ENCODE peak calls at places on chromosome 18, in seven cellular contexts. One of them, this sample, is unnamed.

GRCh38 chr18:80246656-80247402 is 485 bp downstream of the PARD6G start:
- DNase-seq in HepG2: no peak
- DNase-seq in GM23248: peak
- DNase-seq in SK-N-MC: no peak
- DNase-seq in astrocyte: no peak
- DNase-seq in fibroblast of lung: peak
- DNase-seq in DND-41: peak
- DNase-seq in this sample: peak

GRCh38 chr18:11307716-11308115 is 158.3 kb upstream of the PIEZO2 start:
- DNase-seq in GM23248: no peak
- DNase-seq in astrocyte: no peak
- DNase-seq in fibroblast of lung: no peak
- DNase-seq in DND-41: no peak
- DNase-seq in HepG2: no peak
- DNase-seq in SK-N-MC: no peak
- DNase-seq in this sample: no peak

GRCh38 chr18:5463390-5463789 is 80.4 kb downstream of the EPB41L3 start:
- DNase-seq in fibroblast of lung: peak
- DNase-seq in GM23248: peak
- DNase-seq in DND-41: no peak
- DNase-seq in SK-N-MC: no peak
- DNase-seq in HepG2: no peak
- DNase-seq in astrocyte: peak
- DNase-seq in this sample: peak

GRCh38 chr18:67932261-67932660 is 415.7 kb upstream of the DSEL start:
- DNase-seq in GM23248: no peak
- DNase-seq in HepG2: no peak
- DNase-seq in SK-N-MC: no peak
- DNase-seq in fibroblast of lung: no peak
- DNase-seq in DND-41: no peak
- DNase-seq in astrocyte: no peak
- DNase-seq in this sample: no peak

GRCh38 chr18:68840554-68841263 is 42.8 kb downstream of the CCDC102B start:
- DNase-seq in astrocyte: peak
- DNase-seq in HepG2: peak
- DNase-seq in GM23248: peak
- DNase-seq in fibroblast of lung: peak
- DNase-seq in SK-N-MC: peak
- DNase-seq in DND-41: no peak
- DNase-seq in this sample: peak

GRCh38 chr18:11785444-11786055 is 65.7 kb upstream of the CHMP1B start:
- DNase-seq in GM23248: no peak
- DNase-seq in fibroblast of lung: no peak
- DNase-seq in DND-41: no peak
- DNase-seq in astrocyte: no peak
- DNase-seq in HepG2: no peak
- DNase-seq in SK-N-MC: no peak
- DNase-seq in this sample: peak

GRCh38 chr18:23183356-23184150 is 48.3 kb downstream of the CABLES1 start:
- DNase-seq in GM23248: peak
- DNase-seq in SK-N-MC: no peak
- DNase-seq in fibroblast of lung: peak
- DNase-seq in astrocyte: peak
- DNase-seq in HepG2: no peak
- DNase-seq in DND-41: no peak
- DNase-seq in this sample: no peak

GRCh38 chr18:23142285-23142929 is 7.1 kb downstream of the CABLES1 start:
- DNase-seq in fibroblast of lung: no peak
- DNase-seq in DND-41: no peak
- DNase-seq in GM23248: peak
- DNase-seq in HepG2: peak
- DNase-seq in astrocyte: no peak
- DNase-seq in SK-N-MC: no peak
- DNase-seq in this sample: no peak

GRCh38 chr18:67359868-67360838 is 156.4 kb downstream of the DSEL start:
- DNase-seq in fibroblast of lung: peak
- DNase-seq in HepG2: peak
- DNase-seq in GM23248: peak
- DNase-seq in SK-N-MC: peak
- DNase-seq in DND-41: no peak
- DNase-seq in astrocyte: peak
- DNase-seq in this sample: peak

GRCh38 chr18:28781616-28782362 is 604.9 kb upstream of the CDH2 start:
- DNase-seq in SK-N-MC: no peak
- DNase-seq in fibroblast of lung: no peak
- DNase-seq in GM23248: no peak
- DNase-seq in DND-41: peak
- DNase-seq in astrocyte: no peak
- DNase-seq in HepG2: no peak
- DNase-seq in this sample: peak

GRCh38 chr18:53799134-53799533 is 425.3 kb downstream of the MBD2 start:
- DNase-seq in DND-41: no peak
- DNase-seq in SK-N-MC: no peak
- DNase-seq in fibroblast of lung: peak
- DNase-seq in HepG2: no peak
- DNase-seq in astrocyte: peak
- DNase-seq in GM23248: peak
- DNase-seq in this sample: peak

GRCh38 chr18:60060026-60060425 is 160.2 kb downstream of the PMAIP1 start:
- DNase-seq in astrocyte: no peak
- DNase-seq in SK-N-MC: no peak
- DNase-seq in fibroblast of lung: no peak
- DNase-seq in GM23248: no peak
- DNase-seq in HepG2: no peak
- DNase-seq in DND-41: no peak
- DNase-seq in this sample: no peak

GRCh38 chr18:46174317-46175039 is 70.3 kb downstream of the HAUS1 start:
- DNase-seq in astrocyte: peak
- DNase-seq in fibroblast of lung: peak
- DNase-seq in HepG2: no peak
- DNase-seq in GM23248: peak
- DNase-seq in SK-N-MC: no peak
- DNase-seq in DND-41: peak
- DNase-seq in this sample: peak

GRCh38 chr18:8559612-8560011 is 49.6 kb upstream of the RAB12 start:
- DNase-seq in HepG2: no peak
- DNase-seq in DND-41: no peak
- DNase-seq in fibroblast of lung: no peak
- DNase-seq in SK-N-MC: no peak
- DNase-seq in astrocyte: peak
- DNase-seq in GM23248: peak
- DNase-seq in this sample: no peak

GRCh38 chr18:74625157-74625556 is 27.5 kb downstream of the ZNF407 start:
- DNase-seq in fibroblast of lung: no peak
- DNase-seq in SK-N-MC: no peak
- DNase-seq in DND-41: no peak
- DNase-seq in GM23248: peak
- DNase-seq in astrocyte: peak
- DNase-seq in HepG2: no peak
- DNase-seq in this sample: peak

GRCh38 chr18:50619833-50620232 is 59.9 kb downstream of the MAPK4 start:
- DNase-seq in astrocyte: no peak
- DNase-seq in DND-41: no peak
- DNase-seq in SK-N-MC: no peak
- DNase-seq in fibroblast of lung: no peak
- DNase-seq in GM23248: no peak
- DNase-seq in HepG2: no peak
- DNase-seq in this sample: no peak

GRCh38 chr18:74936343-74936742 is 272.6 kb downstream of the PTGR3 start:
- DNase-seq in fibroblast of lung: no peak
- DNase-seq in astrocyte: no peak
- DNase-seq in DND-41: no peak
- DNase-seq in HepG2: no peak
- DNase-seq in SK-N-MC: no peak
- DNase-seq in GM23248: no peak
- DNase-seq in this sample: no peak

GRCh38 chr18:59516356-59517155 is 157.5 kb upstream of the LMAN1 start:
- DNase-seq in HepG2: peak
- DNase-seq in SK-N-MC: no peak
- DNase-seq in GM23248: peak
- DNase-seq in fibroblast of lung: peak
- DNase-seq in astrocyte: peak
- DNase-seq in DND-41: no peak
- DNase-seq in this sample: no peak

GRCh38 chr18:8351173-8351572 is 258.1 kb upstream of the RAB12 start:
- DNase-seq in fibroblast of lung: no peak
- DNase-seq in GM23248: peak
- DNase-seq in SK-N-MC: no peak
- DNase-seq in astrocyte: no peak
- DNase-seq in HepG2: no peak
- DNase-seq in DND-41: no peak
- DNase-seq in this sample: no peak

GRCh38 chr18:35083174-35083712 is 42.0 kb downstream of the MAPRE2 start:
- DNase-seq in SK-N-MC: no peak
- DNase-seq in HepG2: no peak
- DNase-seq in fibroblast of lung: no peak
- DNase-seq in GM23248: no peak
- DNase-seq in DND-41: no peak
- DNase-seq in astrocyte: no peak
- DNase-seq in this sample: no peak

GRCh38 chr18:7452331-7452730 is 114.8 kb upstream of the PTPRM start:
- DNase-seq in SK-N-MC: no peak
- DNase-seq in fibroblast of lung: no peak
- DNase-seq in GM23248: peak
- DNase-seq in astrocyte: no peak
- DNase-seq in HepG2: peak
- DNase-seq in DND-41: peak
- DNase-seq in this sample: no peak

GRCh38 chr18:37550118-37550875 is 15.3 kb downstream of the CELF4 start:
- DNase-seq in astrocyte: no peak
- DNase-seq in fibroblast of lung: no peak
- DNase-seq in DND-41: no peak
- DNase-seq in GM23248: no peak
- DNase-seq in HepG2: no peak
- DNase-seq in SK-N-MC: no peak
- DNase-seq in this sample: no peak

GRCh38 chr18:43213816-43214215 is 63.5 kb downstream of the SYT4 start:
- DNase-seq in GM23248: no peak
- DNase-seq in fibroblast of lung: no peak
- DNase-seq in DND-41: no peak
- DNase-seq in SK-N-MC: no peak
- DNase-seq in HepG2: no peak
- DNase-seq in astrocyte: no peak
- DNase-seq in this sample: no peak

GRCh38 chr18:78981652-78981955 is 2.0 kb downstream of the SALL3 start:
- DNase-seq in SK-N-MC: no peak
- DNase-seq in DND-41: no peak
- DNase-seq in fibroblast of lung: no peak
- DNase-seq in GM23248: no peak
- DNase-seq in astrocyte: no peak
- DNase-seq in HepG2: no peak
- DNase-seq in this sample: no peak
- TF ChIP-seq EZH2 in SK-N-MC: no peak
- TF ChIP-seq EZH2 in DND-41: no peak
- TF ChIP-seq EZH2 in fibroblast of lung: no peak
- TF ChIP-seq EZH2 in GM23248: peak
- TF ChIP-seq EZH2 in astrocyte: no peak
- TF ChIP-seq EZH2 in HepG2: no peak
- TF ChIP-seq EZH2 in this sample: no peak

GRCh38 chr18:36309436-36310391 is 12.2 kb downstream of the FHOD3 start:
- DNase-seq in HepG2: no peak
- DNase-seq in fibroblast of lung: peak
- DNase-seq in astrocyte: peak
- DNase-seq in SK-N-MC: no peak
- DNase-seq in DND-41: no peak
- DNase-seq in GM23248: peak
- DNase-seq in this sample: no peak
- H3K27ac ChIP-seq in HepG2: no peak
- H3K27ac ChIP-seq in fibroblast of lung: peak
- H3K27ac ChIP-seq in astrocyte: peak
- H3K27ac ChIP-seq in SK-N-MC: no peak
- H3K27ac ChIP-seq in DND-41: no peak
- H3K27ac ChIP-seq in GM23248: peak
- H3K27ac ChIP-seq in this sample: no peak

DNA sequence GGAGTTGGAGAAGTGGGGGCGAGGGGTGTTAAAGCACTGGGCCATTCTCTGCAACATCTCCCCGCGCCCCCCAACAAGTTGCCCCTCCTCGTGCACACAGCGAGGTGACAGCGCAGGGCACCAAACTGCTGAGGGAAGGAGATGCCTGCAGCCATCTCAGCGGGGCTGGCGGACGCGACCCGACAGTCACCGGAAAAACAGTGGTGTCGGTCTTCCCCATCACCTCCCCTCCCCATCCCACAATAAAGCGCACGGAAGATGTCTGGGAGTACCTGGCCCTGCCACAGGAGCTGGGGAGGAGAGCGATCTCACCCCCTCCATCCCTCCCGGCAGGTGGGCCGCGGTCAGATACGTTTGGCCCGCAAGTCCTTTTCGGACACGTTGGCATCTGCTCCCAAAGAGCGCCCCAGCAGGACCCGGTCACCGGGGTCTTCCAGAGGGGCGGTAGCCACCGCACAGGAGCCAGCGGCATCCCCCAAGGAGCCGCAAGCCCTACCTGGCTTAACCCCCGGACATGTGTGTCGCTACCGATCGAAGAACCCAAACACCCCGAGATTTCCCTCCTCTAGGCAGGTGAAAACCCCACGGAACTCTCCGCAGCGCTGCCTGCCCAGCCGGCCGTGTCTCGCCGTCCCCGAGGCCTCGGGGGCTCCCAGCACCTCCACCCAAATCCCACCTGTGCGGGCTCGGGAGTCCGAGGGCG is 798 bp downstream of the ATP8B1 start:
- DNase-seq in DND-41: peak
- DNase-seq in GM23248: no peak
- DNase-seq in SK-N-MC: no peak
- DNase-seq in HepG2: no peak
- DNase-seq in astrocyte: no peak
- DNase-seq in fibroblast of lung: no peak
- DNase-seq in this sample: no peak
- TF ChIP-seq EZH2 in DND-41: no peak
- TF ChIP-seq EZH2 in GM23248: no peak
- TF ChIP-seq EZH2 in SK-N-MC: no peak
- TF ChIP-seq EZH2 in HepG2: no peak
- TF ChIP-seq EZH2 in astrocyte: no peak
- TF ChIP-seq EZH2 in fibroblast of lung: no peak
- TF ChIP-seq EZH2 in this sample: no peak

GRCh38 chr18:3015203-3015590 is 2.3 kb upstream of the LPIN2 start:
- DNase-seq in GM23248: peak
- DNase-seq in SK-N-MC: no peak
- DNase-seq in DND-41: no peak
- DNase-seq in HepG2: peak
- DNase-seq in astrocyte: peak
- DNase-seq in fibroblast of lung: peak
- DNase-seq in this sample: peak

GRCh38 chr18:3015851-3016250 is 2.9 kb upstream of the LPIN2 start:
- DNase-seq in GM23248: no peak
- DNase-seq in SK-N-MC: no peak
- DNase-seq in DND-41: no peak
- DNase-seq in HepG2: no peak
- DNase-seq in astrocyte: no peak
- DNase-seq in fibroblast of lung: no peak
- DNase-seq in this sample: no peak

GRCh38 chr18:3012920-3013810 is at the start of gene LPIN2:
- DNase-seq in SK-N-MC: peak
- DNase-seq in astrocyte: peak
- DNase-seq in fibroblast of lung: peak
- DNase-seq in DND-41: peak
- DNase-seq in GM23248: peak
- DNase-seq in HepG2: peak
- DNase-seq in this sample: peak

GRCh38 chr18:3014501-3015202 is 1.7 kb upstream of the LPIN2 start:
- DNase-seq in DND-41: no peak
- DNase-seq in astrocyte: no peak
- DNase-seq in HepG2: no peak
- DNase-seq in GM23248: peak
- DNase-seq in SK-N-MC: no peak
- DNase-seq in fibroblast of lung: no peak
- DNase-seq in this sample: no peak

GRCh38 chr18:3016584-3017292 is 3.8 kb upstream of the LPIN2 start:
- DNase-seq in DND-41: no peak
- DNase-seq in astrocyte: no peak
- DNase-seq in HepG2: no peak
- DNase-seq in GM23248: no peak
- DNase-seq in SK-N-MC: no peak
- DNase-seq in fibroblast of lung: no peak
- DNase-seq in this sample: peak
- H3K27ac ChIP-seq in DND-41: no peak
- H3K27ac ChIP-seq in astrocyte: no peak
- H3K27ac ChIP-seq in HepG2: no peak
- H3K27ac ChIP-seq in GM23248: no peak
- H3K27ac ChIP-seq in SK-N-MC: peak
- H3K27ac ChIP-seq in fibroblast of lung: no peak
- H3K27ac ChIP-seq in this sample: peak